ENCODE peak calls at places on chromosome 13, in ten cellular contexts. O is fibroblast of lung; P is HepG2; M is astrocyte of the spinal cord; V is kidney epithelial cell; T is MCF 10A; B is HFFc6; Y is epithelial cell of esophagus; D is CD4-positive, alpha-beta T cell; W is colonic mucosa. Z is an unnamed sample.

GRCh38 chr13:54357284-54357933 is 1328.8 kb downstream of the OLFM4 start:
- DNase-seq in O (no peak), P (no peak), M (no peak), V (no peak), T (no peak), B (no peak), Y (no peak), D (no peak), W (no peak), Z (no peak)

GRCh38 chr13:94849254-94849653 is 136.9 kb upstream of the SOX21 start:
- DNase-seq in O (no peak), P (no peak), M (no peak), V (no peak), T (peak; percentile 32), B (no peak), Y (peak; percentile 10), D (no peak), W (no peak), Z (no peak)

GRCh38 chr13:66375756-66376155 is 854.4 kb downstream of the PCDH9 start:
- DNase-seq in O (peak; percentile 14), P (no peak), M (no peak), V (no peak), T (no peak), B (no peak), Y (no peak), D (no peak), W (no peak), Z (no peak)

GRCh38 chr13:57627663-57628062 is 3.9 kb upstream of the PCDH17 start:
- DNase-seq in O (peak; percentile 59), P (no peak), M (peak; percentile 46), V (no peak), T (peak; percentile 46), B (peak; percentile 10), Y (peak; percentile 39), D (no peak), W (no peak), Z (no peak)

GRCh38 chr13:50248537-50249521 is 233.6 kb downstream of the KCNRG start:
- DNase-seq in O (no peak), P (no peak), M (no peak), V (no peak), T (no peak), B (no peak), Y (no peak), D (no peak), W (no peak), Z (no peak)

GRCh38 chr13:69600811-69601210 is 506.8 kb upstream of the ATXN8OS start:
- DNase-seq in O (no peak), P (no peak), M (no peak), V (no peak), T (no peak), B (no peak), Y (no peak), D (no peak), W (no peak), Z (no peak)

GRCh38 chr13:83215627-83216026 is 666.6 kb downstream of the SLITRK1 start:
- DNase-seq in O (peak; percentile 72), P (no peak), M (peak; percentile 67), V (no peak), T (peak; percentile 32), B (peak; percentile 71), Y (peak; percentile 50), D (no peak), W (no peak), Z (no peak)

GRCh38 chr13:43861863-43862262 is 17.7 kb downstream of the CCDC122 start:
- DNase-seq in O (no peak), P (no peak), M (no peak), V (no peak), T (no peak), B (no peak), Y (no peak), D (no peak), W (no peak), Z (no peak)

GRCh38 chr13:40215747-40216146 is 450.7 kb downstream of the FOXO1 start:
- DNase-seq in O (no peak), P (no peak), M (no peak), V (no peak), T (no peak), B (no peak), Y (no peak), D (no peak), W (no peak), Z (no peak)

GRCh38 chr13:65725001-65725400 is 1505.1 kb downstream of the PCDH9 start:
- DNase-seq in O (peak; percentile 18), P (no peak), M (peak; percentile 68), V (no peak), T (no peak), B (no peak), Y (no peak), D (no peak), W (no peak), Z (no peak)

GRCh38 chr13:60230593-60230992 is 66.9 kb upstream of the DIAPH3 start:
- DNase-seq in O (peak; percentile 9), P (no peak), M (peak; percentile 16), V (no peak), T (no peak), B (no peak), Y (peak; percentile 4), D (no peak), W (no peak), Z (no peak)

GRCh38 chr13:76522083-76522755 is 364.0 kb downstream of the KCTD12 start:
- DNase-seq in O (peak; percentile 54), P (no peak), M (no peak), V (no peak), T (peak; percentile 49), B (no peak), Y (peak; percentile 67), D (no peak), W (no peak), Z (no peak)

DNA sequence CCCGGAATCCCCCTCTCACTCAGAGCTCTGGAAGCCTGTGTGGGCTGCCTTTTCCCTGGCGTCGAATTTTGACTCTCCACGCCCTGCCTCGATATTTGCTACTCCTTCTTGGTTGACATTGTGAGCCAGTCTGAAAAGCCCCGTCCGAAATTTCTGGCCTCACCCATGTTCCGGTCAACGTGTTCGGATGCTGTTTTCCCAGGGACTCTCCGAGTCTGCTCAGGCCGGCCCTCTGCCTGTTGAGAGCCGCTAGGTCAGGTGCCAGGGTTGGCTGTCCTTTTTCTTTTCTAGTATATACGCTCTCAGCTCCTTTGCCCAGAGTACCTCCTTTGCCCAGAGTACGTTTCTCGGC is 6.8 kb upstream of the DGKH start:
- DNase-seq in O (peak; percentile 71), P (no peak), M (peak; percentile 74), V (no peak), T (peak; percentile 75), B (peak; percentile 78), Y (peak; percentile 50), D (no peak), W (peak; percentile 71), Z (peak; percentile 43)
- TF ChIP-seq CTCF in O (peak; percentile 84), P (peak; percentile 9), M (peak; percentile 70), V (peak; percentile 64), T (peak; percentile 54), B (peak; percentile 71), Y (peak; percentile 59), D (no peak), W (peak; percentile 36), Z (peak; percentile 56)

GRCh38 chr13:61954092-61954491 is 538.4 kb upstream of the PCDH20 start:
- DNase-seq in O (peak; percentile 61), P (peak; percentile 4), M (peak; percentile 44), V (no peak), T (peak; percentile 52), B (no peak), Y (peak; percentile 41), D (no peak), W (no peak), Z (no peak)
- TF ChIP-seq CTCF in O (peak; percentile 43), P (peak; percentile 38), M (peak; percentile 23), V (peak; percentile 23), T (peak; percentile 45), B (peak; percentile 19), Y (peak; percentile 48), D (no peak), W (no peak), Z (peak; percentile 68)

DNA sequence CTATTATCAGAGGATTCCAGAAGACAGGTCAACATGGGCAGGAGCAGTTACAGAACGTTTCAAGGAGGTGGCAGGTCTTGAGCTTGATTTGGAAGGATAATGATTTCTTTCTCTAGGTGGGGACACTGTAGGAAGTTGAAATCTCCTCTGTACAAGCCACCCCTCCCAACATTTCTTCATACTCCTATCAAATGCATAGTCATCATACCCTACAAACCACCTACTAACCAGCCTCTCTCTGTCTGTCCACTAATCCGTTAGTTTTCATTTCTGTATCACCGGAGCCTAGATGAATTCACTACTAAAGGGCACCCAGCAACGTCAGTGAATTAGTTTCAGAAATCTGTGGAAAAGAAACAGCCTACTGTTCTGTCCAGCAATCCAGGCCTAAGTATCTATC is 1.3 kb downstream of the ATP7B start:
- DNase-seq in O (no peak), P (no peak), M (no peak), V (no peak), T (no peak), B (no peak), Y (no peak), D (no peak), W (no peak), Z (no peak)
- TF ChIP-seq CTCF in O (no peak), P (no peak), M (no peak), V (no peak), T (no peak), B (no peak), Y (no peak), D (no peak), W (no peak), Z (no peak)

DNA sequence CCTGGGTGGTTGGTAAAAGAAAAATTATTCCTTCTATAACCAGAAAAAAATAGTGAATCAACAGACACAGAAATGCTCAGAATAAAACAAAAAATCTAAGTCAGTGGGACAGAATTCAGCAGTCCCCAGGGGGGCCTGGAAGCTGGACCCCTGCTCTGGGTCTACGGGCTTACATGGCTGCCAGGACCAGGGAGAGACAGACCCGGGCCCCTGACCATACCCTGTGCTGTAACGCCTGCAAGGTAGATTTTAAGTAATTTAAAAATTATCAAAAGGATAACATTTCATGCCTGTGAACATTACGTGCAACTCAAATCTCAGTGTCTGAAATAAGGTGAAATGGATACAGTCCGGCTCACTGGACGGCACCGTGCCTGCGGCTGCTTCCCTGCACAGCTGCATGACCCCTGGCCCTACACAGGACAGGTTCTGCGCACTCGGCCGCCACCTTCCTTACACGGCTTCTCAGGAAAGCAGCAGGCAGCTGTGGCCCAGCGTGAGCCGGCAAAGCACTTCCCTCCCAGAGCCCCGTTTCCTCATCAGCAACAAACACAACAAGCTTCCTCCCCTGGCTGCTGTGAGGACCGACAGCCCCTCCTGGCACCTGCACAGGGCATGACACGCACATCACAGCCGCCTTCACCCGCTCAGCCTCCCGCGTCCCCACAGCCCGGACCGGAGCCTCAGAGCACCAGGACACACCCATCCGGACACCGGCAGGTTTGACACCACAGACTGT is 22.2 kb downstream of the RASA3 start:
- DNase-seq in O (no peak), P (no peak), M (peak; percentile 43), V (no peak), T (no peak), B (no peak), Y (no peak), D (peak; percentile 81), W (no peak), Z (no peak)
- TF ChIP-seq CTCF in O (no peak), P (no peak), M (peak; percentile 11), V (peak; percentile 15), T (no peak), B (peak; percentile 24), Y (no peak), D (peak; percentile 67), W (no peak), Z (no peak)

GRCh38 chr13:36639610-36640009 is 34.2 kb upstream of the SERTM1 start:
- DNase-seq in O (no peak), P (no peak), M (no peak), V (no peak), T (no peak), B (no peak), Y (no peak), D (no peak), W (no peak), Z (no peak)
- TF ChIP-seq CTCF in O (no peak), P (no peak), M (no peak), V (no peak), T (no peak), B (no peak), Y (no peak), D (no peak), W (no peak), Z (no peak)